ENCODE peak calls at places on chromosomes 4 and X, in nine cellular contexts. L is HCT116, J is OCI-LY7, Y is SK-N-SH, M is GM23338, I is neural progenitor cell, G is PC-3, S is hepatocyte, O is MM.1S. C is an unnamed sample.
A peak's percentile ranks its signal among the peaks of the same experiment; 100 is the strongest.

GRCh38 chr4:115852767-115853091 is 739.3 kb upstream of the NDST4 start:
- DNase-seq in L (no peak), S (no peak), G (no peak), Y (no peak), O (no peak), I (no peak), J (no peak), M (no peak), C (no peak)

GRCh38 chr4:10296730-10297129 is 160.5 kb downstream of the ZNF518B start:
- DNase-seq in J (no peak), G (no peak), L (no peak), M (peak; percentile 3), Y (no peak), O (no peak), I (peak; percentile 83), S (peak; percentile 21), C (peak; percentile 33)

GRCh38 chr4:35463251-35463952 is 780.9 kb downstream of the ARAP2 start:
- DNase-seq in M (peak; percentile 37), L (no peak), O (no peak), S (no peak), Y (no peak), J (no peak), I (peak; percentile 39), G (no peak), C (no peak)

GRCh38 chrX:142096263-142096662 is 108.8 kb downstream of the MAGEC2 start:
- DNase-seq in M (no peak), G (no peak), J (no peak), I (no peak), Y (no peak), O (no peak), S (no peak), L (no peak), C (no peak)

GRCh38 chr4:143771269-143771668 is 70.8 kb upstream of the FREM3 start:
- DNase-seq in J (no peak), L (no peak), M (no peak), O (no peak), I (no peak), S (no peak), G (no peak), Y (no peak), C (peak; percentile 54)

GRCh38 chr4:175459571-175459970 is 352.5 kb downstream of the GPM6A start:
- DNase-seq in J (no peak), Y (no peak), L (no peak), O (no peak), I (no peak), G (no peak), S (no peak), M (no peak), C (peak; percentile 13)

GRCh38 chr4:114401483-114401882 is 197.1 kb upstream of the UGT8 start:
- DNase-seq in Y (no peak), M (no peak), J (no peak), L (no peak), S (no peak), O (no peak), I (no peak), G (no peak), C (no peak)

GRCh38 chrX:113269203-113269602 is 428.6 kb upstream of the AMOT start:
- DNase-seq in J (no peak), M (no peak), I (no peak), G (no peak), Y (no peak), S (no peak), L (no peak), O (no peak), C (no peak)

GRCh38 chrX:55489315-55490009 is at the start of gene USP51:
- DNase-seq in S (peak; percentile 81), L (no peak), G (no peak), Y (peak; percentile 60), I (peak; percentile 72), J (peak; percentile 5), O (no peak), M (peak; percentile 73), C (peak; percentile 58)

GRCh38 chrX:96884027-96884426 is 319 bp downstream of the RPA4 start:
- DNase-seq in S (no peak), I (no peak), J (no peak), Y (no peak), M (no peak), G (no peak), O (no peak), L (no peak), C (no peak)

GRCh38 chr4:82968972-82969371 is 41.7 kb downstream of the LIN54 start:
- DNase-seq in M (no peak), J (peak; percentile 70), S (no peak), O (no peak), I (no peak), G (no peak), L (no peak), Y (no peak), C (no peak)

GRCh38 chr4:157121396-157121795 is 45.4 kb downstream of the GLRB start:
- DNase-seq in L (no peak), M (no peak), G (no peak), Y (no peak), J (no peak), S (no peak), I (no peak), O (no peak), C (no peak)

GRCh38 chrX:109498434-109498833 is 16.5 kb upstream of the GUCY2F start:
- DNase-seq in Y (no peak), O (no peak), I (no peak), L (no peak), M (no peak), S (no peak), J (no peak), G (no peak), C (no peak)

GRCh38 chrX:68829594-68830485 is 1.0 kb downstream of the EFNB1 start:
- DNase-seq in S (peak; percentile 60), Y (peak; percentile 49), O (no peak), I (peak; percentile 39), L (no peak), G (no peak), J (no peak), M (peak; percentile 27), C (peak; percentile 70)

GRCh38 chr4:118776166-118776954 is 59.6 kb downstream of the SEC24D start:
- DNase-seq in L (no peak), S (no peak), O (peak; percentile 42), G (peak; percentile 7), I (no peak), J (no peak), Y (no peak), M (no peak), C (peak; percentile 68)

GRCh38 chr4:26885912-26886274 is 25.3 kb downstream of the STIM2 start:
- DNase-seq in S (no peak), I (no peak), O (peak; percentile 67), J (peak; percentile 88), M (peak; percentile 18), Y (no peak), L (no peak), G (no peak), C (no peak)

GRCh38 chrX:106897259-106897658 is 5.9 kb downstream of the RIPPLY1 start:
- DNase-seq in G (peak; percentile 51), I (no peak), Y (no peak), S (no peak), L (no peak), O (no peak), M (no peak), J (no peak), C (peak; percentile 68)

GRCh38 chr4:4386296-4386735 is 586 bp upstream of the NSG1 start:
- DNase-seq in O (no peak), L (no peak), J (peak; percentile 66), I (peak; percentile 65), S (peak; percentile 22), Y (peak; percentile 86), G (no peak), M (peak; percentile 76), C (no peak)

GRCh38 chr4:143021384-143021783 is 163.3 kb upstream of the USP38 start:
- DNase-seq in M (no peak), O (peak; percentile 59), G (no peak), Y (no peak), I (no peak), S (no peak), L (no peak), J (no peak), C (no peak)

GRCh38 chrX:25175171-25175570 is 159.4 kb upstream of the ARX start:
- DNase-seq in M (no peak), I (no peak), Y (no peak), L (no peak), S (no peak), G (no peak), J (no peak), O (no peak), C (no peak)

GRCh38 chr4:162149644-162150043 is 14.2 kb downstream of the FSTL5 start:
- DNase-seq in J (no peak), S (no peak), O (peak; percentile 62), Y (no peak), L (no peak), M (no peak), I (no peak), G (no peak), C (no peak)
- H2AFZ ChIP-seq in J (no peak overlapping the region), S (no peak overlapping the region), O (peak overlapping the region; percentile 38), Y (no peak overlapping the region), L (peak overlapping the region; percentile 80), M (no peak overlapping the region), I (no peak overlapping the region), G (no peak overlapping the region), C (no peak overlapping the region)

GRCh38 chr4:129046055-129046959 is 47.0 kb downstream of the SCLT1 start:
- DNase-seq in J (no peak), L (no peak), O (no peak), G (no peak), S (no peak), I (no peak), M (no peak), Y (no peak), C (no peak)

GRCh38 chr4:129043523-129043922 is 49.8 kb downstream of the SCLT1 start:
- DNase-seq in S (no peak), O (no peak), M (peak; percentile 6), Y (no peak), L (no peak), G (peak; percentile 23), J (no peak), I (no peak), C (peak; percentile 48)
- TF ChIP-seq EZH2phosphoT487 in S (no peak), O (no peak), M (no peak), Y (no peak), L (no peak), G (no peak), J (no peak), I (no peak), C (no peak)

GRCh38 chrX:139554367-139554766 is 23.8 kb downstream of the F9 start:
- DNase-seq in Y (no peak), G (no peak), L (no peak), J (peak; percentile 56), S (no peak), O (no peak), I (no peak), M (no peak), C (no peak)
- H3K27ac ChIP-seq in Y (no peak overlapping the region), G (no peak overlapping the region), L (no peak overlapping the region), J (peak overlapping the region; percentile 94), S (no peak overlapping the region), O (peak overlapping the region; percentile 23), I (no peak overlapping the region), M (no peak overlapping the region), C (no peak overlapping the region)

DNA sequence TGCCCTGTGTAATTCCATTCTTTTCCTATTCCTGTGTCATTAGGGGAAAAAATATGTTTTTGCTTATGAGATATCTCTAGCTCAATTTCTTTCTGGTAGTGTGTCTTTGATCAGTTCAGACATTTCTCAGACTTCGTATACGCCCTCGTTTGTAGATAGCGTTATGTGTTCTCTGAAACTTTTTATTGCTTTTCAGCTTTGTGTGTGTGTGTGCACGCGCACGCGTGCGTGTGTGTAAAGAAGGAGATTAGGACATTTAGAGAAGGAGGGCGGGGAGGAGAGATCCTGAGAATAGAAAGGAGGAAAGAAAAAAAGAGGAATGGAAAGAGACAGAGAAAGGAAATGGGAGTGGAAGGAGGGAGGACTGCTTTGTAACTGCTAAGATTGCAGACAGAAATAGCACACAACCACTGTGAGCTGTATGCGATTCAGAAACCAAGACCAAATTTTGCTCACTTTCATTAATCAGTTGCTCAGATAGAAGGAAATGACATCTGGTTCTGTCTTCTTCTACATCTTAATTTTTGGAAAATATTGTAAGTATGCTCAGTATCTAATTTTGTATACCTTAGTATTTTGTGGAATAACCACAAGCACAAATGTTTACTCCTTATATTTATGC is at the start of gene RXFP1:
- DNase-seq in M (no peak), O (no peak), Y (no peak), L (no peak), J (no peak), S (no peak), G (no peak), I (no peak), C (peak; percentile 25)
- H2AFZ ChIP-seq in M (no peak within 1 kb of the TSS), O (no peak within 1 kb of the TSS), Y (no peak within 1 kb of the TSS), L (no peak within 1 kb of the TSS), J (no peak within 1 kb of the TSS), S (peak within 1 kb of the TSS; percentile 1), G (no peak within 1 kb of the TSS), I (peak within 1 kb of the TSS; percentile 54), C (peak within 1 kb of the TSS; percentile 98)

C was measured in GM23248.